ENCODE peak calls at places on chromosomes 5 and 9, in six cellular contexts. Y is Peyer's patch, H is GM23248, I is endodermal cell, D is kidney, S is cardiac muscle cell. U is an unnamed sample.

GRCh38 chr5:143261748-143262392 is 141.6 kb downstream of the NR3C1 start:
- DNase-seq in Y (no peak), H (peak; percentile 88), D (no peak), I (no peak), S (peak; percentile 77), U (no peak)

GRCh38 chr5:10563940-10564837 is at the start of gene ANKRD33B:
- DNase-seq in Y (peak; percentile 89), S (peak; percentile 71), H (peak; percentile 79), I (peak; percentile 93), D (peak; percentile 92), U (peak; percentile 70)

GRCh38 chr5:64147849-64148441 is 17.7 kb upstream of the RNF180 start:
- DNase-seq in D (peak; percentile 81), Y (peak; percentile 61), H (peak; percentile 71), S (peak; percentile 67), I (peak; percentile 87), U (no peak)

GRCh38 chr9:16092627-16093091 is 539.8 kb downstream of the CCDC171 start:
- DNase-seq in I (no peak), D (no peak), Y (no peak), H (no peak), S (peak; percentile 69), U (no peak)

GRCh38 chr5:61702784-61703183 is 370.7 kb downstream of the ZSWIM6 start:
- DNase-seq in H (peak; percentile 34), D (no peak), S (no peak), I (no peak), Y (no peak), U (no peak)

GRCh38 chr5:76403963-76404693 is 1.0 kb downstream of the IQGAP2 start:
- DNase-seq in D (peak; percentile 80), H (peak; percentile 11), Y (peak; percentile 88), I (peak; percentile 94), S (no peak), U (peak; percentile 93)

GRCh38 chr5:144156767-144157171 is 13.7 kb downstream of the YIPF5 start:
- DNase-seq in D (no peak), H (peak; percentile 46), Y (no peak), S (no peak), I (no peak), U (no peak)

GRCh38 chr5:41115281-41115680 is 44.1 kb upstream of the MROH2B start:
- DNase-seq in I (no peak), S (peak; percentile 81), H (peak; percentile 90), D (no peak), Y (no peak), U (no peak)

GRCh38 chr9:124527781-124528180 is 20.6 kb upstream of the NR5A1 start:
- DNase-seq in H (peak; percentile 40), Y (no peak), D (no peak), S (no peak), I (no peak), U (no peak)

GRCh38 chr9:135130266-135130976 is 43.0 kb downstream of the OLFM1 start:
- DNase-seq in S (no peak), I (no peak), Y (no peak), D (no peak), H (peak; percentile 5), U (no peak)

GRCh38 chr5:68419637-68420452 is 204.3 kb downstream of the PIK3R1 start:
- DNase-seq in I (no peak), D (peak; percentile 83), H (peak; percentile 53), S (peak; percentile 50), Y (peak; percentile 82), U (no peak)

GRCh38 chr5:115377468-115378217 is 81.2 kb upstream of the CCDC112 start:
- DNase-seq in Y (no peak), D (no peak), H (peak; percentile 94), I (no peak), S (peak; percentile 86), U (no peak)

GRCh38 chr5:115379622-115380344 is 83.3 kb upstream of the CCDC112 start:
- DNase-seq in Y (peak; percentile 76), H (no peak), S (no peak), I (no peak), D (peak; percentile 84), U (no peak)

GRCh38 chr5:115375922-115376321 is 79.5 kb upstream of the CCDC112 start:
- DNase-seq in D (no peak), H (no peak), Y (peak; percentile 59), I (no peak), S (no peak), U (no peak)

GRCh38 chr5:115381911-115382662 is 85.6 kb upstream of the CCDC112 start:
- DNase-seq in H (no peak), D (no peak), I (no peak), S (no peak), Y (no peak), U (no peak)

DNA sequence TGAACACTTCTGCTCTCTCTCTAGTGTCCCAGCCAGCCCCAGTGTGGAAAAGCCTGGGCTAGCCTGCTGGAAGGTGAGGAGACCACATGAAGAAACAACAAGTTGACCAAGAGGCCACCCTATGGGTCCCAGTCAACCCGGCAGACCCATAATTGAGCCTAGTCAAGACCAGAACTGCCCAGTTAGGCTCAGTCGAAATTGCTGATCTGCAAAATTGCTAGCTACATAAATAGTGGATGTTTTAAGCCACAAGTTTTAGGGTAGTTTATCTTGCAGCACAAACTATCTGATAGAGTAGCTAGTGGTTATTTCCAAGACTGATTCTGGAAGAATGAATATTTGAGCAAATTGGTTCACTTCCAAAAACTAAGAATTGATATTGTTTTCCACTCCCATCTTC is 82.3 kb upstream of the CCDC112 start:
- DNase-seq in S (no peak), D (no peak), I (no peak), Y (no peak), H (no peak), U (no peak)
- H3K36me3 ChIP-seq in S (no peaks in the 10 kb centered on the region), D (no peaks in the 10 kb centered on the region), I (no peaks in the 10 kb centered on the region), Y (no peaks in the 10 kb centered on the region), H (no peaks in the 10 kb centered on the region), U (no peaks in the 10 kb centered on the region)

GRCh38 chr5:128777052-128777451 is 188.2 kb upstream of the SLC27A6 start:
- DNase-seq in H (no peak), D (no peak), S (no peak), I (no peak), Y (no peak), U (no peak)
- H3K4me3 ChIP-seq in H (no peak overlapping the region), D (no peak overlapping the region), S (no peak overlapping the region), I (no peak overlapping the region), Y (no peak overlapping the region), U (no peak overlapping the region)

GRCh38 chr9:110999379-110999778 is 38.9 kb downstream of the LPAR1 start:
- DNase-seq in Y (no peak), H (no peak), D (no peak), S (no peak), I (no peak), U (no peak)
- H3K4me1 ChIP-seq in Y (no peaks in the 10 kb centered on the region), H (peaks cover 51% of the 10 kb centered on the region), D (no peaks in the 10 kb centered on the region), S (no peaks in the 10 kb centered on the region), I (peaks cover 4% of the 10 kb centered on the region), U (no peaks in the 10 kb centered on the region)

DNA sequence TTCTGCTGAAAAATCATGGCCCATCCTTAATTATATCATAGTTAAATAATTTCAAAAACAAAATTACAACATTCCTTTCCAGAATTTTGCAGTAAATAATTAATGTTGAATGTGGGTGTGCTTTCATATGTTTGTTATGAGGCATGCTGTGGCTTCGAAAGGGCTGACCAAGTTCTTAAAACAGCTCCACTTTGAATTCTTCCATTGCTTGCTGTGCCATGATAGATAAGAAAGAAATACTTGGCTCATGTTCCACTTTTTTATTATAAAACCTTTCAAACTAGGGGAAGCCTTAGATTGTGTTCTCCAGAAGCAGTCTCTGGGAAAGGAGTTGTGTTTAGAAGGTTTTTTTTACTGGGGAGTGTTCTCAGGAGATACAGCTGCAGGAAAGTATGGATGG is 1278.7 kb upstream of the DMAC1 start:
- DNase-seq in I (no peak), D (no peak), H (no peak), S (no peak), Y (no peak), U (no peak)
- H3K36me3 ChIP-seq in I (no peaks in the 10 kb centered on the region), D (no peaks in the 10 kb centered on the region), H (no peaks in the 10 kb centered on the region), S (no peaks in the 10 kb centered on the region), Y (no peaks in the 10 kb centered on the region), U (no peaks in the 10 kb centered on the region)

GRCh38 chr5:166979576-166979975 is 1311.9 kb upstream of the WWC1 start:
- DNase-seq in S (peak; percentile 12), H (no peak), D (no peak), Y (no peak), I (no peak), U (no peak)

GRCh38 chr5:166980666-166981065 is 1310.8 kb upstream of the WWC1 start:
- DNase-seq in Y (no peak), H (no peak), S (no peak), D (no peak), I (no peak), U (no peak)

GRCh38 chr5:166977916-166978434 is 1313.5 kb upstream of the WWC1 start:
- DNase-seq in D (no peak), S (no peak), I (no peak), Y (no peak), H (no peak), U (no peak)
- H3K4me3 ChIP-seq in D (peak overlapping the region; percentile 49), S (peak overlapping the region; percentile 43), I (peak overlapping the region; percentile 88), Y (peak overlapping the region; percentile 57), H (no peak overlapping the region), U (no peak overlapping the region)

DNA sequence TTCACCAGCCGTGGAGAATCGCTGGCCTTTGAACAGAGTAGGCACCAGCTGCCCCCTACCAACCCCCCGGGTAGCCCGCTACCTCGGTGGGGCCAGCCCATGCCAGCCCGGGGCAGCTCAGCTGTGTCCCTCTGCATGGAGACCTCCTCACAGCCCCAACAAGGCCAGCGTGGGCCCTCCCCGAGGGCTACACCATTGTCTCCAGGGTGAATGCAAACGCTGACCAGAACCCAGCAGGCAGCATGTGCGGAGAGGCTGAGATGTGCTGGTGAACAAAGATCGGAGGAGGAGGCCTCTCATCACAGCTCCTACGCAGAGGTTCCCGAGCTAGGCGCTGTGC is 51.9 kb downstream of the LMX1B start:
- DNase-seq in H (no peak), I (peak; percentile 68), S (no peak), D (peak; percentile 57), Y (no peak), U (no peak)
- H3K4me1 ChIP-seq in H (no peaks in the 10 kb centered on the region), I (peaks cover 19% of the 10 kb centered on the region), S (peaks cover 6% of the 10 kb centered on the region), D (no peaks in the 10 kb centered on the region), Y (no peaks in the 10 kb centered on the region), U (no peaks in the 10 kb centered on the region)

DNA sequence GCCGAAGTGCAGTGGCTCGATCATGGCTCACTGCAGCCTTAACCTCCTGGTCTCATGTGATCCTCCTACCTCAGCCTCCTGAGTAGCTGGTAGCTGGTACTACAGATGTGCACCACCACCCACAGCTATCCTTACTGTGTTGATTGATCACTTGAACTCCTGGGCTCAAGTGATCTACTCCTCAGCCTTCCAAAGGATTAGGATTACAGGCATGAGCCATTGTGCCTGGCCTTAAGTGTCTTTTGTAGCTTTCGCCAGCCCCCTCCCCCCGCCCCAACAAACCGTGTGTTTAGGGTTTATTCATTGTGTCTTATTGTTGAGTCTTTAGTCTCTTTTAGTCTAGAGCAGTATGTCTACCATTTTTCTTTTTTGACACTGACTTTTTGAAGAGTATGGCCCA is 33.1 kb downstream of the SPIN1 start:
- DNase-seq in H (no peak), Y (no peak), D (no peak), S (no peak), I (no peak), U (no peak)
- H3K36me3 ChIP-seq in H (peaks cover 17% of the 10 kb centered on the region), Y (peaks cover 30% of the 10 kb centered on the region), D (no peaks in the 10 kb centered on the region), S (peaks cover 7% of the 10 kb centered on the region), I (peaks cover 85% of the 10 kb centered on the region), U (peaks cover 5% of the 10 kb centered on the region)

U was measured in CD8-positive, alpha-beta memory T cell.